ENCODE peak calls at places on chromosomes 12 and 14, in six cellular contexts. R, L, O, G, J and P are unnamed samples.

GRCh38 chr12:123902821-123903220 is 69.8 kb downstream of the CCDC92 start:
- DNase-seq in G (no peak), O (no peak), R (no peak), J (no peak), L (no peak), P (no peak)

GRCh38 chr12:1844223-1844622 is 23.9 kb downstream of the LRTM2 start:
- DNase-seq in L (no peak), J (no peak), R (no peak), O (no peak), G (no peak), P (no peak)

GRCh38 chr12:106999444-106999843 is 12.5 kb upstream of the MTERF2 start:
- DNase-seq in J (no peak), O (no peak), G (no peak), L (no peak), R (no peak), P (no peak)

GRCh38 chr12:118290130-118290529 is 82.6 kb downstream of the TAOK3 start:
- DNase-seq in O (no peak), R (no peak), J (no peak), G (no peak), L (no peak), P (no peak)

GRCh38 chr14:67221248-67221981 is 19.8 kb upstream of the PALS1 start:
- DNase-seq in O (no peak), G (no peak), R (peak; percentile 29), J (no peak), L (no peak), P (no peak)

GRCh38 chr14:51880810-51881580 is 20.6 kb downstream of the GNG2 start:
- DNase-seq in O (no peak), J (no peak), G (no peak), L (no peak), R (no peak), P (no peak)

GRCh38 chr12:131192951-131193350 is 239.2 kb downstream of the ADGRD1 start:
- DNase-seq in J (no peak), G (no peak), O (no peak), L (no peak), R (no peak), P (no peak)

GRCh38 chr12:85794551-85794950 is 41.7 kb downstream of the RASSF9 start:
- DNase-seq in L (no peak), G (no peak), J (no peak), O (no peak), R (no peak), P (no peak)

GRCh38 chr14:65496178-65496993 is 83.9 kb downstream of the FUT8 start:
- DNase-seq in R (peak; percentile 24), O (no peak), G (no peak), J (no peak), L (no peak), P (no peak)

GRCh38 chr14:65495196-65495595 is 82.7 kb downstream of the FUT8 start:
- DNase-seq in J (no peak), O (no peak), L (no peak), R (no peak), G (no peak), P (no peak)

GRCh38 chr14:65491274-65491673 is 78.7 kb downstream of the FUT8 start:
- DNase-seq in L (no peak), R (no peak), J (no peak), G (no peak), O (no peak), P (no peak)

GRCh38 chr14:65487783-65488578 is 75.5 kb downstream of the FUT8 start:
- DNase-seq in R (no peak), O (no peak), G (no peak), J (no peak), L (no peak), P (no peak)

DNA sequence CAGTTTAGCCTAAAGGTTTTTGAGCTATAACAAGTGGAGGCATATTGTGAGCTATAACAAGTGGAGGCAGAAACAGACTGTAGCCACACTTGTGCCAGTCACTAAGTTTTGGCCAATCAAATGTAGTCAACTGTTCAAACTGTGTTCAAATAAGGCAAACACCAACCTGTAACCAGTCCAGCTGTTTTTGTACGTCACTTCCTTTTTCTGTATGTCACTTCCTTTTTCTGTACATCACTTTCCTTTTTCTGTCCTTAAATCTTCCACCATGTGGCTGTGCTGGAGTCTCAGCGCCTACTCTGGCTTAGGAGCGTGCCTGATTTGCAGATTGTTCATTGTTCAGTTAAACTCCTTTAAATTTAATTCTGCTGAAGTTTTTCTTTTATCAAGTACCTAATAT is 79.7 kb downstream of the FUT8 start:
- DNase-seq in J (no peak), O (no peak), L (no peak), G (no peak), R (no peak), P (no peak)
- TF ChIP-seq RFX5 in J (no peak), O (no peak), L (no peak), G (no peak), R (no peak), P (no peak)

DNA sequence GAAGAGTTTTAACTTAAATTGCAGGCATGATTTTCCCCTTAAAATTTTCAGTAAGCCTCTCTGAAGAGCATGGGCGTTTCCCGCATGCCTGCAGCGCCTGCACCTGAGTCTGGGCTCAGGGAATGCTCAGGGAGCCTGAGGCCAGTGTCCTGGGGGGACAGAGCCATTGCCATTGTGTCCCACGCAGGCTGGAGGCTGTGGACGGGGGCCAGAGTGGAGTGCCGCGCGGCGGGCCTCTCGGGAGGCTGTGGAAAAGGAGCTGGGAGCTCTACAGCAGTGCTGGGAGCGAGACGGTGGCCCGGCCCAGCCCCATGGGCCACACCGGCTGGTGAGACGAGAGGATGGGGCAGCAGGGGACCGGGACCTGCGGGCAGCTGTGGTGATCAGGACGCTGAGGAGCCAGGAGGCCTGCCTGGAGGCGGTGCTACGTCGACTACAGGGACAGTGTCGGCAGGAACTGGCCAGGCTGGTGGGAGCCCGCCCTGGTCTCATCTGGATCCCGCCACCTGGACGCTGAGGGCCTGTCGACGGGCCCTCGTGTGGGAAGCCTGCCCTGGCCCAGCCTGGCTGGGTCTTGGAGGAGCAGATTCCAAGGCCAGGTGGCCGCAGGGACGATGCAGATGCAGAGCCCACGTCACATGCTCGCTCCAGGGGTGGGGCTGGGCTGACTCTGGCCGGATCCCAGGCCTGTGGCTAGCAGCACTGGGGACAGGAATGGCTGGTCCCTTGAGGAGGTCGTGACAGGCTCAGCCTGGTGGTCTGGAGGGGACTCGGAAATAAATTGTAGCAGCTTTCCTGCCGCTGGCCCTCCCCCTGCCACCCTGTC is 7.6 kb downstream of the TEDC1 start:
- DNase-seq in J (no peak), O (no peak), R (no peak), L (no peak), G (no peak), P (no peak)
- TF ChIP-seq CHD2 in J (no peak), O (no peak), R (no peak), L (no peak), G (no peak), P (no peak)

GRCh38 chr12:24246921-24247320 is 297.5 kb upstream of the SOX5 start:
- DNase-seq in G (no peak), J (no peak), R (no peak), O (no peak), L (no peak), P (no peak)

GRCh38 chr12:24244231-24244630 is 294.8 kb upstream of the SOX5 start:
- DNase-seq in O (no peak), L (no peak), G (no peak), R (no peak), J (no peak), P (no peak)

GRCh38 chr12:24240707-24241106 is 291.2 kb upstream of the SOX5 start:
- DNase-seq in J (no peak), G (no peak), R (no peak), L (no peak), O (no peak), P (no peak)

GRCh38 chr12:24244801-24245200 is 295.3 kb upstream of the SOX5 start:
- DNase-seq in J (no peak), L (no peak), O (no peak), R (no peak), G (no peak), P (no peak)
- TF ChIP-seq USF2 in J (no peak), L (no peak), O (no peak), R (no peak), G (no peak), P (no peak)

GRCh38 chr12:15774819-15775218 is 14.4 kb downstream of the EPS8 start:
- DNase-seq in L (no peak), O (no peak), J (no peak), G (no peak), R (no peak), P (no peak)
- TF ChIP-seq RFX5 in L (no peak), O (no peak), J (no peak), G (no peak), R (no peak), P (no peak)

GRCh38 chr14:72594099-72594901 is 299.6 kb downstream of the DPF3 start:
- DNase-seq in J (no peak), G (peak; percentile 74), L (no peak), O (no peak), R (no peak), P (no peak)
- TF ChIP-seq CHD2 in J (no peak), G (peak; percentile 53), L (no peak), O (no peak), R (no peak), P (no peak)